ENCODE peak calls at places on chromosomes 6 and 20, in five cellular contexts. Z is HCT116; Y is CD8-positive, alpha-beta T cell; X is uterus; R is fibroblast of pulmonary artery. A is an unnamed sample.

GRCh38 chr6:79544939-79545450 is 7.8 kb upstream of the LCA5 start:
- DNase-seq in Z (peak; percentile 97), Y (no peak), X (peak; percentile 78), R (peak; percentile 100), A (peak; percentile 89)

GRCh38 chr20:41214666-41215065 is 77.3 kb downstream of the PLCG1 start:
- DNase-seq in Z (no peak), Y (no peak), X (no peak), R (no peak), A (no peak)

GRCh38 chr6:157982297-157982579 is 575 bp downstream of the SYNJ2 start:
- DNase-seq in Z (no peak), Y (no peak), X (no peak), R (no peak), A (no peak)

GRCh38 chr6:161268526-161269210 is 5.2 kb downstream of the AGPAT4 start:
- DNase-seq in Z (no peak), Y (no peak), X (no peak), R (no peak), A (no peak)

GRCh38 chr6:111832833-111833418 is 40.3 kb downstream of the FYN start:
- DNase-seq in Z (no peak), Y (no peak), X (no peak), R (no peak), A (no peak)

GRCh38 chr6:30687659-30688431 is 1.4 kb upstream of the PPP1R18 start:
- DNase-seq in Z (no peak), Y (no peak), X (peak; percentile 63), R (peak; percentile 40), A (no peak)

GRCh38 chr20:23340524-23340923 is 10.1 kb upstream of the NXT1 start:
- DNase-seq in Z (peak; percentile 54), Y (peak; percentile 28), X (peak; percentile 50), R (peak; percentile 86), A (peak; percentile 28)

GRCh38 chr6:31042801-31043200 is 32.5 kb downstream of the MUC22 start:
- DNase-seq in Z (peak; percentile 74), Y (peak; percentile 44), X (peak; percentile 53), R (peak; percentile 65), A (peak; percentile 20)

GRCh38 chr6:158646023-158646888 is 1.7 kb upstream of the DYNLT1 start:
- DNase-seq in Z (no peak), Y (no peak), X (no peak), R (no peak), A (no peak)

GRCh38 chr6:123589973-123590372 is 46.8 kb downstream of the TRDN start:
- DNase-seq in Z (no peak), Y (no peak), X (no peak), R (no peak), A (no peak)

GRCh38 chr6:149012040-149012545 is 265.3 kb downstream of the UST start:
- DNase-seq in Z (peak; percentile 65), Y (no peak), X (peak; percentile 52), R (peak; percentile 93), A (peak; percentile 100)

GRCh38 chr6:170039156-170040114 is 251.4 kb downstream of the DLL1 start:
- DNase-seq in Z (no peak), Y (no peak), X (no peak), R (no peak), A (no peak)

GRCh38 chr6:42383421-42384208 is 68.1 kb downstream of the TRERF1 start:
- DNase-seq in Z (no peak), Y (no peak), X (no peak), R (no peak), A (no peak)

GRCh38 chr20:44336086-44336485 is 757 bp upstream of the R3HDML start:
- DNase-seq in Z (no peak), Y (no peak), X (no peak), R (no peak), A (no peak)
- TF ChIP-seq CTCF in Z (no peak), Y (no peak), X (no peak), R (no peak), A (no peak)

GRCh38 chr6:107614828-107615227 is 124.9 kb downstream of the SOBP start:
- DNase-seq in Z (no peak), Y (no peak), X (no peak), R (no peak), A (no peak)

GRCh38 chr6:107611060-107611824 is 121.3 kb downstream of the SOBP start:
- DNase-seq in Z (no peak), Y (no peak), X (no peak), R (peak; percentile 16), A (no peak)

GRCh38 chr6:107612762-107613415 is 123.0 kb downstream of the SOBP start:
- DNase-seq in Z (no peak), Y (no peak), X (no peak), R (no peak), A (no peak)

GRCh38 chr6:107616776-107617175 is 126.9 kb downstream of the SOBP start:
- DNase-seq in Z (no peak), Y (no peak), X (no peak), R (no peak), A (no peak)

DNA sequence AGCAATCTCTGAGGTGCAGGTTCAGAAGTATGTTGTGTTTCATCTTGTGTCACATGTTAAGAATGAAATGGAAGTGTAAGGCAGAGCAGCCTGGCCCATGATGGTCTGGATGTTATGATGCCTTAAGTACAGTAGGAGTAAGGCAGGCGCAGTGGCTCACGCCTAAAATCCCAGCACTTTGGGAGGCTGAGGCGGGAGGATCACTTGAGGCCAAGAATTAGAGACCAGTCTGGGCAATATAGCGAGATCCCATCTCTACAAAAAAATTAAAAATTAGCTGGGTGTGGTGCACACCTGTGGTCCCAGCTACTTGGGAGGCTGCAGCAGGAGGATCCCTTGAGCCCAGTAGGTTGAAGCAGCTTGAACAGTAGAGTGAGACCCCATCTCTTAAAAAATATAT is 124.1 kb downstream of the SOBP start:
- DNase-seq in Z (no peak), Y (no peak), X (no peak), R (no peak), A (no peak)
- H3K4me3 ChIP-seq in Z (no peak overlapping the region), Y (no peak overlapping the region), X (no peak overlapping the region), R (no peak overlapping the region), A (no peak overlapping the region)

GRCh38 chr6:14638932-14639875 is 521.6 kb downstream of the CD83 start:
- DNase-seq in Z (no peak), Y (no peak), X (peak; percentile 28), R (peak; percentile 41), A (no peak)
- TF ChIP-seq CTCF in Z (no peak), Y (no peak), X (no peak), R (no peak), A (no peak)

GRCh38 chr6:133896344-133896721 is 7.4 kb downstream of the TCF21 start:
- DNase-seq in Z (no peak), Y (no peak), X (no peak), R (no peak), A (no peak)
- H3K4me3 ChIP-seq in Z (no peak overlapping the region), Y (no peak overlapping the region), X (peak overlapping the region; percentile 28), R (no peak overlapping the region), A (no peak overlapping the region)

GRCh38 chr6:90496617-90497016 is 90.3 kb downstream of the MAP3K7 start:
- DNase-seq in Z (no peak), Y (no peak), X (no peak), R (no peak), A (no peak)

GRCh38 chr6:90496191-90496590 is 90.7 kb downstream of the MAP3K7 start:
- DNase-seq in Z (no peak), Y (no peak), X (no peak), R (no peak), A (no peak)

GRCh38 chr6:90495216-90495817 is 91.6 kb downstream of the MAP3K7 start:
- DNase-seq in Z (no peak), Y (no peak), X (no peak), R (no peak), A (no peak)

GRCh38 chr6:90500458-90500857 is 86.4 kb downstream of the MAP3K7 start:
- DNase-seq in Z (no peak), Y (no peak), X (no peak), R (no peak), A (no peak)

GRCh38 chr6:90497411-90497810 is 89.5 kb downstream of the MAP3K7 start:
- DNase-seq in Z (no peak), Y (no peak), X (no peak), R (no peak), A (no peak)
- TF ChIP-seq CTCF in Z (no peak), Y (no peak), X (no peak), R (peak; percentile 10), A (peak; percentile 3)

A was measured in AG09309.